ENCODE peak calls at places on chromosomes 6 and 20, in eight cellular contexts. O, Z, N, P, D, E, T and Q are unnamed samples.

GRCh38 chr6:4941782-4942672 is 61.8 kb downstream of the RPP40 start:
- DNase-seq in O (peak), Z (no peak), N (peak), P (no peak), D (peak), E (no peak), T (no peak), Q (peak)

GRCh38 chr6:53805016-53805415 is 10.2 kb downstream of the LRRC1 start:
- DNase-seq in O (no peak), Z (no peak), N (no peak), P (no peak), D (no peak), E (no peak), T (no peak), Q (no peak)

GRCh38 chr6:105431226-105431625 is 28.3 kb upstream of the PREP start:
- DNase-seq in O (peak), Z (peak), N (peak), P (no peak), D (no peak), E (no peak), T (no peak), Q (no peak)

GRCh38 chr20:46677608-46678007 is 11.6 kb downstream of the TP53RK start:
- DNase-seq in O (no peak), Z (no peak), N (no peak), P (no peak), D (no peak), E (no peak), T (no peak), Q (no peak)

GRCh38 chr20:25081065-25081729 is 744 bp downstream of the VSX1 start:
- DNase-seq in O (peak), Z (peak), N (no peak), P (peak), D (no peak), E (no peak), T (peak), Q (peak)

GRCh38 chr6:12578751-12579150 is 137.8 kb upstream of the PHACTR1 start:
- DNase-seq in O (no peak), Z (no peak), N (no peak), P (no peak), D (no peak), E (no peak), T (no peak), Q (no peak)

GRCh38 chr20:19976595-19977372 is 40.4 kb upstream of the NAA20 start:
- DNase-seq in O (no peak), Z (peak), N (peak), P (peak), D (no peak), E (no peak), T (no peak), Q (no peak)

GRCh38 chr6:122712093-122712863 is 67.2 kb upstream of the FABP7 start:
- DNase-seq in O (no peak), Z (no peak), N (no peak), P (no peak), D (no peak), E (no peak), T (no peak), Q (no peak)

GRCh38 chr20:52766645-52767435 is 205.3 kb upstream of the TSHZ2 start:
- DNase-seq in O (peak), Z (no peak), N (no peak), P (no peak), D (no peak), E (no peak), T (no peak), Q (no peak)

GRCh38 chr20:34312544-34313217 is 9.5 kb upstream of the AHCY start:
- DNase-seq in O (peak), Z (peak), N (peak), P (peak), D (peak), E (peak), T (peak), Q (peak)

GRCh38 chr6:35808688-35809087 is 3.5 kb downstream of the LHFPL5 start:
- DNase-seq in O (no peak), Z (no peak), N (no peak), P (no peak), D (no peak), E (no peak), T (no peak), Q (no peak)

GRCh38 chr6:170524188-170524535 is 28.9 kb downstream of the PSMB1 start:
- DNase-seq in O (no peak), Z (no peak), N (no peak), P (no peak), D (no peak), E (no peak), T (no peak), Q (no peak)

GRCh38 chr6:135535989-135536414 is 38.5 kb upstream of the AHI1 start:
- DNase-seq in O (peak), Z (peak), N (peak), P (peak), D (peak), E (no peak), T (peak), Q (no peak)

GRCh38 chr6:14707971-14708465 is 537.9 kb upstream of the JARID2 start:
- DNase-seq in O (peak), Z (no peak), N (no peak), P (no peak), D (no peak), E (no peak), T (no peak), Q (no peak)

GRCh38 chr20:36628076-36628475 is 17.9 kb downstream of the SLA2 start:
- DNase-seq in O (no peak), Z (no peak), N (no peak), P (no peak), D (no peak), E (no peak), T (no peak), Q (no peak)

GRCh38 chr6:74578339-74578738 is 627.5 kb downstream of the COL12A1 start:
- DNase-seq in O (no peak), Z (no peak), N (no peak), P (no peak), D (no peak), E (no peak), T (no peak), Q (no peak)

GRCh38 chr20:5821627-5822215 is 71.5 kb downstream of the SHLD1 start:
- DNase-seq in O (no peak), Z (no peak), N (no peak), P (no peak), D (no peak), E (no peak), T (no peak), Q (no peak)

GRCh38 chr6:35048631-35049083 is 92.5 kb downstream of the TCP11 start:
- DNase-seq in O (peak), Z (peak), N (no peak), P (peak), D (no peak), E (no peak), T (no peak), Q (peak)

GRCh38 chr6:138682722-138683521 is 90.6 kb upstream of the CCDC28A start:
- DNase-seq in O (peak), Z (no peak), N (peak), P (no peak), D (no peak), E (no peak), T (no peak), Q (no peak)